ENCODE peak calls at places on chromosomes 13 and 19, in five cellular contexts. One of them, this sample, is unnamed.
A peak's percentile ranks its signal among the peaks of the same experiment; 100 is the strongest.

GRCh38 chr13:110653851-110654250 is 38.5 kb downstream of the NAXD start:
- DNase-seq in colonic mucosa: no peak
- DNase-seq in sigmoid colon: peak; percentile 54
- DNase-seq in body of pancreas: no peak
- DNase-seq in brain microvascular endothelial cell: no peak
- DNase-seq in this sample: no peak

GRCh38 chr13:24038846-24039330 is 121.6 kb upstream of the SPATA13 start:
- DNase-seq in sigmoid colon: no peak
- DNase-seq in colonic mucosa: no peak
- DNase-seq in brain microvascular endothelial cell: no peak
- DNase-seq in body of pancreas: peak; percentile 42
- DNase-seq in this sample: no peak

GRCh38 chr13:33199282-33199850 is 86.2 kb downstream of the STARD13 start:
- DNase-seq in sigmoid colon: no peak
- DNase-seq in colonic mucosa: no peak
- DNase-seq in brain microvascular endothelial cell: no peak
- DNase-seq in body of pancreas: no peak
- DNase-seq in this sample: no peak

GRCh38 chr13:21014666-21015170 is 46.7 kb downstream of the LATS2 start:
- DNase-seq in body of pancreas: peak; percentile 27
- DNase-seq in sigmoid colon: peak; percentile 78
- DNase-seq in brain microvascular endothelial cell: peak; percentile 69
- DNase-seq in colonic mucosa: no peak
- DNase-seq in this sample: no peak

GRCh38 chr13:30884543-30884942 is 21.5 kb upstream of the MEDAG start:
- DNase-seq in brain microvascular endothelial cell: no peak
- DNase-seq in body of pancreas: no peak
- DNase-seq in sigmoid colon: no peak
- DNase-seq in colonic mucosa: no peak
- DNase-seq in this sample: no peak

GRCh38 chr19:29372461-29372860 is 153.3 kb upstream of the VSTM2B start:
- DNase-seq in colonic mucosa: no peak
- DNase-seq in body of pancreas: no peak
- DNase-seq in sigmoid colon: no peak
- DNase-seq in brain microvascular endothelial cell: no peak
- DNase-seq in this sample: peak; percentile 54

GRCh38 chr13:51674276-51674675 is 90.0 kb downstream of the WDFY2 start:
- DNase-seq in sigmoid colon: no peak
- DNase-seq in body of pancreas: peak; percentile 84
- DNase-seq in brain microvascular endothelial cell: no peak
- DNase-seq in colonic mucosa: peak; percentile 27
- DNase-seq in this sample: peak; percentile 50

GRCh38 chr19:7830823-7831222 is 805 bp downstream of the EVI5L start:
- DNase-seq in body of pancreas: no peak
- DNase-seq in colonic mucosa: no peak
- DNase-seq in sigmoid colon: no peak
- DNase-seq in brain microvascular endothelial cell: no peak
- DNase-seq in this sample: no peak

GRCh38 chr19:17259118-17259780 is 5.3 kb downstream of the USHBP1 start:
- DNase-seq in sigmoid colon: no peak
- DNase-seq in brain microvascular endothelial cell: no peak
- DNase-seq in body of pancreas: no peak
- DNase-seq in colonic mucosa: no peak
- DNase-seq in this sample: no peak

GRCh38 chr13:114111577-114111976 is 20.8 kb downstream of the RASA3 start:
- DNase-seq in body of pancreas: no peak
- DNase-seq in sigmoid colon: peak; percentile 56
- DNase-seq in colonic mucosa: no peak
- DNase-seq in brain microvascular endothelial cell: no peak
- DNase-seq in this sample: no peak

GRCh38 chr19:49761625-49762311 is 1.3 kb downstream of the TSKS start:
- DNase-seq in sigmoid colon: no peak
- DNase-seq in colonic mucosa: no peak
- DNase-seq in body of pancreas: no peak
- DNase-seq in brain microvascular endothelial cell: peak; percentile 14
- DNase-seq in this sample: peak; percentile 65

GRCh38 chr13:23752111-23753001 is 136.8 kb downstream of the MIPEP start:
- DNase-seq in colonic mucosa: no peak
- DNase-seq in body of pancreas: no peak
- DNase-seq in sigmoid colon: no peak
- DNase-seq in brain microvascular endothelial cell: no peak
- DNase-seq in this sample: no peak

GRCh38 chr19:21202865-21203494 is 61.1 kb downstream of the ZNF431 start:
- DNase-seq in body of pancreas: peak; percentile 20
- DNase-seq in colonic mucosa: no peak
- DNase-seq in brain microvascular endothelial cell: no peak
- DNase-seq in sigmoid colon: no peak
- DNase-seq in this sample: no peak

GRCh38 chr13:79492313-79492798 is 11.4 kb downstream of the NDFIP2 start:
- DNase-seq in sigmoid colon: no peak
- DNase-seq in brain microvascular endothelial cell: peak; percentile 46
- DNase-seq in colonic mucosa: no peak
- DNase-seq in body of pancreas: no peak
- DNase-seq in this sample: no peak

GRCh38 chr19:7099597-7099921 is 30.1 kb downstream of the ZNF557 start:
- DNase-seq in body of pancreas: no peak
- DNase-seq in sigmoid colon: no peak
- DNase-seq in colonic mucosa: no peak
- DNase-seq in brain microvascular endothelial cell: no peak
- DNase-seq in this sample: no peak

GRCh38 chr13:78913656-78914055 is 254.7 kb upstream of the OBI1 start:
- DNase-seq in body of pancreas: no peak
- DNase-seq in colonic mucosa: no peak
- DNase-seq in sigmoid colon: no peak
- DNase-seq in brain microvascular endothelial cell: no peak
- DNase-seq in this sample: no peak

GRCh38 chr19:36245210-36246005 is 30.5 kb downstream of the ZNF146 start:
- DNase-seq in sigmoid colon: no peak
- DNase-seq in colonic mucosa: no peak
- DNase-seq in body of pancreas: no peak
- DNase-seq in brain microvascular endothelial cell: no peak
- DNase-seq in this sample: no peak

GRCh38 chr13:48949566-48950506 is 25.9 kb upstream of the FNDC3A start:
- DNase-seq in sigmoid colon: no peak
- DNase-seq in body of pancreas: no peak
- DNase-seq in colonic mucosa: no peak
- DNase-seq in brain microvascular endothelial cell: no peak
- DNase-seq in this sample: no peak

GRCh38 chr13:86830046-86830445 is 841.1 kb upstream of the SLITRK5 start:
- DNase-seq in sigmoid colon: no peak
- DNase-seq in colonic mucosa: no peak
- DNase-seq in body of pancreas: no peak
- DNase-seq in brain microvascular endothelial cell: no peak
- DNase-seq in this sample: no peak

GRCh38 chr19:27890696-27891095 is 1322.3 kb downstream of the UQCRFS1 start:
- DNase-seq in body of pancreas: no peak
- DNase-seq in brain microvascular endothelial cell: no peak
- DNase-seq in colonic mucosa: no peak
- DNase-seq in sigmoid colon: no peak
- DNase-seq in this sample: no peak

GRCh38 chr13:41655997-41656396 is 198.6 kb downstream of the RGCC start:
- DNase-seq in sigmoid colon: no peak
- DNase-seq in body of pancreas: no peak
- DNase-seq in brain microvascular endothelial cell: no peak
- DNase-seq in colonic mucosa: no peak
- DNase-seq in this sample: no peak

GRCh38 chr19:38173324-38174041 is 50.5 kb downstream of the DPF1 start:
- DNase-seq in brain microvascular endothelial cell: no peak
- DNase-seq in sigmoid colon: no peak
- DNase-seq in body of pancreas: peak; percentile 70
- DNase-seq in colonic mucosa: no peak
- DNase-seq in this sample: no peak

GRCh38 chr13:80131204-80131603 is 209.7 kb downstream of the SPRY2 start:
- DNase-seq in brain microvascular endothelial cell: peak; percentile 75
- DNase-seq in sigmoid colon: peak; percentile 80
- DNase-seq in body of pancreas: peak; percentile 66
- DNase-seq in colonic mucosa: peak; percentile 85
- DNase-seq in this sample: peak; percentile 84

GRCh38 chr19:10112895-10113591 is 1.6 kb downstream of the P2RY11 start:
- DNase-seq in sigmoid colon: no peak
- DNase-seq in body of pancreas: peak; percentile 61
- DNase-seq in colonic mucosa: peak; percentile 69
- DNase-seq in brain microvascular endothelial cell: no peak
- DNase-seq in this sample: peak; percentile 50

GRCh38 chr19:29942404-29943261 is 594 bp downstream of the URI1 start:
- DNase-seq in brain microvascular endothelial cell: peak; percentile 5
- DNase-seq in sigmoid colon: peak; percentile 72
- DNase-seq in colonic mucosa: peak; percentile 67
- DNase-seq in body of pancreas: peak; percentile 60
- DNase-seq in this sample: peak; percentile 74

GRCh38 chr13:30711375-30711774 is 24.0 kb upstream of the ALOX5AP start:
- DNase-seq in brain microvascular endothelial cell: peak; percentile 85
- DNase-seq in colonic mucosa: no peak
- DNase-seq in body of pancreas: no peak
- DNase-seq in sigmoid colon: no peak
- DNase-seq in this sample: no peak

GRCh38 chr19:42143341-42144234 is 11.3 kb upstream of the POU2F2 start:
- DNase-seq in brain microvascular endothelial cell: no peak
- DNase-seq in body of pancreas: no peak
- DNase-seq in sigmoid colon: no peak
- DNase-seq in colonic mucosa: no peak
- DNase-seq in this sample: peak; percentile 68

GRCh38 chr13:110262494-110262893 is 44.5 kb downstream of the COL4A1 start:
- DNase-seq in colonic mucosa: no peak
- DNase-seq in body of pancreas: no peak
- DNase-seq in brain microvascular endothelial cell: no peak
- DNase-seq in sigmoid colon: no peak
- DNase-seq in this sample: no peak

GRCh38 chr19:5805465-5806132 is 732 bp downstream of the NRTN start:
- DNase-seq in colonic mucosa: peak; percentile 79
- DNase-seq in sigmoid colon: peak; percentile 92
- DNase-seq in body of pancreas: peak; percentile 92
- DNase-seq in brain microvascular endothelial cell: peak; percentile 33
- DNase-seq in this sample: peak; percentile 89

GRCh38 chr19:17125052-17125727 is 49.6 kb downstream of the MYO9B start:
- DNase-seq in colonic mucosa: no peak
- DNase-seq in brain microvascular endothelial cell: peak; percentile 18
- DNase-seq in body of pancreas: no peak
- DNase-seq in sigmoid colon: no peak
- DNase-seq in this sample: no peak

GRCh38 chr13:46369506-46370268 is 17.4 kb downstream of the RUBCNL start:
- DNase-seq in brain microvascular endothelial cell: peak; percentile 81
- DNase-seq in body of pancreas: no peak
- DNase-seq in sigmoid colon: no peak
- DNase-seq in colonic mucosa: no peak
- DNase-seq in this sample: no peak

GRCh38 chr13:78137404-78138142 is 218.9 kb upstream of the EDNRB start:
- DNase-seq in colonic mucosa: no peak
- DNase-seq in body of pancreas: no peak
- DNase-seq in brain microvascular endothelial cell: peak; percentile 53
- DNase-seq in sigmoid colon: no peak
- DNase-seq in this sample: peak; percentile 76

GRCh38 chr13:85896516-85897450 is 97.6 kb upstream of the SLITRK6 start:
- DNase-seq in colonic mucosa: no peak
- DNase-seq in sigmoid colon: no peak
- DNase-seq in brain microvascular endothelial cell: no peak
- DNase-seq in body of pancreas: no peak
- DNase-seq in this sample: peak; percentile 13

GRCh38 chr19:18017275-18018083 is 9.5 kb downstream of the ARRDC2 start:
- DNase-seq in body of pancreas: no peak
- DNase-seq in brain microvascular endothelial cell: no peak
- DNase-seq in sigmoid colon: no peak
- DNase-seq in colonic mucosa: no peak
- DNase-seq in this sample: no peak

GRCh38 chr19:1680976-1681375 is 28.6 kb upstream of the TCF3 start:
- DNase-seq in colonic mucosa: no peak
- DNase-seq in brain microvascular endothelial cell: no peak
- DNase-seq in body of pancreas: no peak
- DNase-seq in sigmoid colon: no peak
- DNase-seq in this sample: no peak

GRCh38 chr19:1685046-1685445 is 32.6 kb upstream of the TCF3 start:
- DNase-seq in sigmoid colon: no peak
- DNase-seq in colonic mucosa: no peak
- DNase-seq in brain microvascular endothelial cell: no peak
- DNase-seq in body of pancreas: no peak
- DNase-seq in this sample: no peak

GRCh38 chr19:1684573-1684912 is 32.1 kb upstream of the TCF3 start:
- DNase-seq in body of pancreas: no peak
- DNase-seq in colonic mucosa: no peak
- DNase-seq in brain microvascular endothelial cell: no peak
- DNase-seq in sigmoid colon: no peak
- DNase-seq in this sample: no peak

GRCh38 chr19:1678073-1678472 is 25.7 kb upstream of the TCF3 start:
- DNase-seq in colonic mucosa: no peak
- DNase-seq in brain microvascular endothelial cell: no peak
- DNase-seq in sigmoid colon: no peak
- DNase-seq in body of pancreas: no peak
- DNase-seq in this sample: no peak

GRCh38 chr19:1683869-1684572 is 31.6 kb upstream of the TCF3 start:
- DNase-seq in body of pancreas: no peak
- DNase-seq in colonic mucosa: no peak
- DNase-seq in sigmoid colon: no peak
- DNase-seq in brain microvascular endothelial cell: no peak
- DNase-seq in this sample: no peak
- H3K4me3 ChIP-seq in body of pancreas: no peak overlapping the region
- H3K4me3 ChIP-seq in colonic mucosa: no peak overlapping the region
- H3K4me3 ChIP-seq in sigmoid colon: no peak overlapping the region
- H3K4me3 ChIP-seq in brain microvascular endothelial cell: no peak overlapping the region
- H3K4me3 ChIP-seq in this sample: no peak overlapping the region

GRCh38 chr19:1266116-1266817 is 2.9 kb upstream of the CIRBP start:
- DNase-seq in colonic mucosa: peak; percentile 95
- DNase-seq in sigmoid colon: peak; percentile 94
- DNase-seq in body of pancreas: peak; percentile 78
- DNase-seq in brain microvascular endothelial cell: peak; percentile 66
- DNase-seq in this sample: peak; percentile 95
- H3K4me3 ChIP-seq in colonic mucosa: peak overlapping the region; percentile 50
- H3K4me3 ChIP-seq in sigmoid colon: peak overlapping the region; percentile 63
- H3K4me3 ChIP-seq in body of pancreas: no peak overlapping the region
- H3K4me3 ChIP-seq in brain microvascular endothelial cell: peak overlapping the region; percentile 46
- H3K4me3 ChIP-seq in this sample: peak overlapping the region; percentile 58

GRCh38 chr13:112712451-112712881 is 22.6 kb downstream of the ATP11A start:
- DNase-seq in colonic mucosa: no peak
- DNase-seq in sigmoid colon: peak; percentile 65
- DNase-seq in body of pancreas: no peak
- DNase-seq in brain microvascular endothelial cell: no peak
- DNase-seq in this sample: no peak

GRCh38 chr13:112713517-112714253 is 23.8 kb downstream of the ATP11A start:
- DNase-seq in colonic mucosa: no peak
- DNase-seq in sigmoid colon: peak; percentile 55
- DNase-seq in body of pancreas: no peak
- DNase-seq in brain microvascular endothelial cell: no peak
- DNase-seq in this sample: peak; percentile 29

GRCh38 chr13:112709825-112710783 is 20.3 kb downstream of the ATP11A start:
- DNase-seq in colonic mucosa: no peak
- DNase-seq in body of pancreas: no peak
- DNase-seq in brain microvascular endothelial cell: no peak
- DNase-seq in sigmoid colon: peak; percentile 55
- DNase-seq in this sample: no peak

GRCh38 chr13:112710855-112711527 is 21.2 kb downstream of the ATP11A start:
- DNase-seq in colonic mucosa: no peak
- DNase-seq in brain microvascular endothelial cell: no peak
- DNase-seq in sigmoid colon: peak; percentile 74
- DNase-seq in body of pancreas: no peak
- DNase-seq in this sample: no peak

GRCh38 chr13:112711528-112712265 is 21.9 kb downstream of the ATP11A start:
- DNase-seq in sigmoid colon: peak; percentile 95
- DNase-seq in body of pancreas: peak; percentile 85
- DNase-seq in brain microvascular endothelial cell: peak; percentile 88
- DNase-seq in colonic mucosa: peak; percentile 75
- DNase-seq in this sample: peak; percentile 88
- H3K4me3 ChIP-seq in sigmoid colon: peak overlapping the region; percentile 35
- H3K4me3 ChIP-seq in body of pancreas: no peak overlapping the region
- H3K4me3 ChIP-seq in brain microvascular endothelial cell: peak overlapping the region; percentile 35
- H3K4me3 ChIP-seq in colonic mucosa: no peak overlapping the region
- H3K4me3 ChIP-seq in this sample: peak overlapping the region; percentile 23

GRCh38 chr13:97223711-97224461 is 1.8 kb downstream of the MBNL2 start:
- DNase-seq in sigmoid colon: peak; percentile 88
- DNase-seq in brain microvascular endothelial cell: peak; percentile 91
- DNase-seq in colonic mucosa: peak; percentile 71
- DNase-seq in body of pancreas: peak; percentile 69
- DNase-seq in this sample: no peak
- H3K4me3 ChIP-seq in sigmoid colon: peak overlapping the region; percentile 59
- H3K4me3 ChIP-seq in brain microvascular endothelial cell: peak overlapping the region; percentile 81
- H3K4me3 ChIP-seq in colonic mucosa: peak overlapping the region; percentile 38
- H3K4me3 ChIP-seq in body of pancreas: peak overlapping the region; percentile 12
- H3K4me3 ChIP-seq in this sample: peak overlapping the region; percentile 51

This sample was measured in Caco-2.